ENCODE peak calls at places on chromosomes 1 and 21, in four cellular contexts. Y, A, K and G are unnamed samples.

GRCh38 chr1:173269490-173270230 is 62.5 kb upstream of the TNFSF4 start:
- DNase-seq in Y (peak; percentile 79), A (no peak), K (no peak), G (peak; percentile 95)

GRCh38 chr1:22886211-22886610 is 86.5 kb downstream of the LACTBL1 start:
- DNase-seq in Y (no peak), A (no peak), K (no peak), G (no peak)

GRCh38 chr1:59062743-59063142 is 234.2 kb upstream of the FGGY start:
- DNase-seq in Y (peak; percentile 22), A (peak; percentile 25), K (no peak), G (peak; percentile 61)

GRCh38 chr21:42466700-42467612 is 29.1 kb downstream of the RSPH1 start:
- DNase-seq in Y (peak; percentile 19), A (peak; percentile 63), K (no peak), G (peak; percentile 26)

GRCh38 chr1:10686404-10687040 is 109.9 kb downstream of the CASZ1 start:
- DNase-seq in Y (no peak), A (no peak), K (no peak), G (no peak)

GRCh38 chr1:61692155-61692783 is 32.7 kb downstream of the TM2D1 start:
- DNase-seq in Y (peak; percentile 44), A (no peak), K (no peak), G (peak; percentile 65)

GRCh38 chr1:94540440-94541174 is 952 bp downstream of the F3 start:
- DNase-seq in Y (no peak), A (no peak), K (no peak), G (peak; percentile 46)

GRCh38 chr1:14742181-14742980 is 143.9 kb downstream of the KAZN start:
- DNase-seq in Y (peak; percentile 92), A (no peak), K (no peak), G (peak; percentile 97)

GRCh38 chr21:42039911-42040351 is 29.8 kb upstream of the ZBTB21 start:
- DNase-seq in Y (no peak), A (no peak), K (peak; percentile 39), G (peak; percentile 30)

GRCh38 chr1:220784751-220785150 is 2.0 kb upstream of the MTARC1 start:
- DNase-seq in Y (no peak), A (no peak), K (no peak), G (no peak)

GRCh38 chr1:218459878-218460277 is 114.7 kb downstream of the TGFB2 start:
- DNase-seq in Y (peak; percentile 84), A (no peak), K (no peak), G (peak; percentile 99)

GRCh38 chr1:118981436-118981835 is 6.7 kb downstream of the TBX15 start:
- DNase-seq in Y (no peak), A (no peak), K (no peak), G (no peak)

DNA sequence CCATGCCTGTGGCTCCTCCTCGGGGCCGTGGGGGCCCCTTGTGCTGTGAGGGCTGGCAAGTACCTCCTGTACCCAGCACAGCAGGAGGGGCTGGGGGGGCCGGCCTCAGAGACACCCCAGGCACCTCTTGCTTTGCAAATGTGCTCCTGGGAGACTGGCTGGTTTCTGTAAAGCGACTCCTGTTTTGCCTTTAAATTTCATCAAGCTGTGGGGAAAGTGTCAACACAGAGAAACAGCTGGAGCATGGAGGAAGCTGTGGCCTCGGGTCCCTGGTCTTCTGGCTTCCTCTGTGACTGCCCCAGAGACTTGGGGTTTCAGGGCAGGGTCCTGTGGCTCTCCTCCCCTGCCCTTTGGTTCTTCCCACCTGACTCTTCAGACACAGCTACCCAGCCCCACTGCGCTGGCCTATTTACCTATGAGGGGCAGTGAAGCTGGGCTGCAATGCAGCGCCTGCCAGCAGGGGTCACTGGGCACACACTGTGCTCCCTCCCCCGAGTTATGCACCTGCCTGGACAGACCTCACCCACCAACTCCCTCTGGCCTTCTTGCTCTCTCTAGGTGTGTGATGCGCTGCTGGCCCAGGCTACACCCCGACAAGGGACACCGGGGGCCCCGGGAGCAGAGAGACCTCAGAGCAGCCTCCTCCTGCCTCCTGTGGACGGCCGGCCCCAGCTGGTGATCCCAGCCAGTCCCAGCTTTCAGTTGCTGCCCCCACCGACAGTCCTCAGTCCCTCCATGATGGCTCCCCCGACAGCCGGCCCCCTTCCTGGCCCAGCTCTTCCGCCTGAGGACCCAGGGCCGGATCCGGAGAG is 17.6 kb upstream of the PEX10 start:
- DNase-seq in Y (no peak), A (peak; percentile 61), K (no peak), G (no peak)
- TF ChIP-seq CTCF in Y (peak; percentile 14), A (peak; percentile 60), K (no peak), G (peak; percentile 47)

GRCh38 chr1:241419986-241420385 is 63.0 kb upstream of the RGS7 start:
- DNase-seq in Y (no peak), A (no peak), K (no peak), G (no peak)

GRCh38 chr1:241424480-241424971 is 67.5 kb upstream of the RGS7 start:
- DNase-seq in Y (no peak), A (no peak), K (no peak), G (no peak)

GRCh38 chr1:241423541-241424479 is 66.8 kb upstream of the RGS7 start:
- DNase-seq in Y (no peak), A (no peak), K (peak; percentile 15), G (no peak)
- TF ChIP-seq CTCF in Y (no peak), A (no peak), K (no peak), G (no peak)

GRCh38 chr1:55081188-55081904 is 42.0 kb downstream of the PCSK9 start:
- DNase-seq in Y (no peak), A (no peak), K (no peak), G (peak; percentile 24)
- TF ChIP-seq CTCF in Y (no peak), A (no peak), K (no peak), G (no peak)

GRCh38 chr1:65265296-65266271 is 43.8 kb upstream of the DNAJC6 start:
- DNase-seq in Y (no peak), A (no peak), K (peak; percentile 45), G (peak; percentile 42)
- TF ChIP-seq CTCF in Y (no peak), A (no peak), K (no peak), G (no peak)

DNA sequence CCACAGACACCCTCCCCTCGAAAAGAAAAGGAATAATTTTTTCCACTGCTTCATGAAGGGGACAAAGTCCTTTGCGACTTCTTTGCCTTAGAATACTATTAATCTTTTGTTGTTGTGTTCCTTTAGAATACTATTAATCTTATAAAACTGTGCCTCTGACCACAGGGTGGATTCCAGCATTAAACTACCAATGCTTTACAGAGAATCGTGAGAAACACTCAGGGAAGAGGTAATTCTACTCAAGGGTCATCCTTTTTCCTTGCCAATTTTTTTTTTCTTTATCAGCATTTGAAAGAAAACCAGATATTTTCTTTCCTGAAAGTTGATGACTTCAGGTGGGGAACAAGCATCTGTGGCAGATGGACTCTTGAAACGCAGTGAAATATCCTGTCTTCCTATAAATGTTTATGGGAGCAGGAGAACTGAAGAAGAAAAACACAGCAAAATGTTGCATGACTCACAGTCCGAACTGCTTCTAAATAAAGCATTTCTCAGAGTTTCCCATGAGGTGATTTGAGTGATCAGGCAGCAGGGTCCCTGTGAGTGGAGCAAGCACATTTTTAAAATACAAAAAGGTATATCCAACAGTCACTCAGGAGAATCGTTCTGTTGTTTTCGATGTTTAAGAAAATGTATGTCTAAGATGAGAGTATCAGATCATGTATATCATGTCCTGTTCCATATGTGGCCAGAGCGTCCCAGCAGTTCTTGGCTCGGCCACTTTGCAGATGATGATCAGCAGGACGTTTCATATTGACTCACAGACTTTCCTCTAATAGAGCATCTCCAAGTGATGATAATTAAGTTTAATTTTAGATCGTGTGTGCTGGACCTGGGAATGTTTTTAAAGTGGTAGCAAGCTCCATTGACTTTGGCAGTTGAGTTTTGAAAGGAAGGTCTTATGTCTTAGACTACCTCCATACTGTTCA is 154.3 kb upstream of the RUNX1 start:
- DNase-seq in Y (no peak), A (no peak), K (no peak), G (peak; percentile 54)
- TF ChIP-seq CTCF in Y (no peak), A (no peak), K (no peak), G (no peak)

GRCh38 chr1:157301477-157302198 is 163.4 kb upstream of the ETV3 start:
- DNase-seq in Y (no peak), A (no peak), K (no peak), G (no peak)

GRCh38 chr1:157306896-157307295 is 168.7 kb upstream of the ETV3 start:
- DNase-seq in Y (no peak), A (no peak), K (no peak), G (no peak)

GRCh38 chr1:157302724-157303123 is 164.5 kb upstream of the ETV3 start:
- DNase-seq in Y (no peak), A (no peak), K (no peak), G (no peak)

GRCh38 chr1:157302199-157302497 is 164.0 kb upstream of the ETV3 start:
- DNase-seq in Y (no peak), A (no peak), K (no peak), G (no peak)

DNA sequence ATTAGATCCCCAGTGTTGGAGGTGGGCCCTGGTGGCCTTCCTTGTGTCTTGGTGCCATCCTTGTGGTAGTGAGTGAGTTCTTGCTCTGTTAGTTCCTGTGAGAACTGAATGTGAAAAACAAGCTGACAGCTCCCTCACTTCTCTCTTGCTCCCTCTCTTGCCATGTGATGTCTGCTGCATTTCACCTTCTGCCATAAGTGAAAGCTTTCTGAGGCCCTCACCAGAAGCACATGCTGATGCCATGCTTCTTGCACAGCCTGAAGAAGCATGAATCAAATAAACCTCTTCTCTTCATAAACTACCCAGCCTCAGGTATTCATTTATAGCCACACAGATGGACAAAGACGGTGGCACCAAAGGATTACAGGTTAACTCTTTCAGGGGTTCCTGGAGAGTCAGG is 166.1 kb upstream of the ETV3 start:
- DNase-seq in Y (no peak), A (no peak), K (no peak), G (no peak)
- TF ChIP-seq CTCF in Y (no peak), A (no peak), K (no peak), G (no peak)

GRCh38 chr1:159248311-159248710 is 43.6 kb downstream of the ACKR1 start:
- DNase-seq in Y (no peak), A (no peak), K (no peak), G (peak; percentile 75)

GRCh38 chr1:159247266-159247665 is 42.6 kb downstream of the ACKR1 start:
- DNase-seq in Y (no peak), A (no peak), K (no peak), G (peak; percentile 61)

DNA sequence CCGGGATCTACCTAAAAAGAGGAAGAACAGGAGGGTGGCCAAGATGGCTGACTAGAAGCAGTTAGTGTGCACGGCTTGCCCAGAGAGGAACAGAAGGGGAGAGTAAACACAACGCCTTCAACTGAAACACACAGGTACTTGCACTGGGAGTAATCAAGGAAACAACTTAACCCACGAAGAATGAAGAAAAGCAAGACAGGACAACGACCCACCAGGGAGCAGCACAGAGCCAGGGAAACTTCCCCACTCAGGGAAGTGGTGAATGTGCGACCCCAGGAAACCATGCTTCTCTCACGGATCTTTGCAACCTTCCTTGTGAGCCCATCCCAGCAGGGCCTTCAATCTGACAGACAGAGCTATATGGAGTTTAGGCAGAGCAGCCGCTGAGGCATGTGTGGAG is 46.1 kb downstream of the ACKR1 start:
- DNase-seq in Y (peak; percentile 9), A (no peak), K (no peak), G (no peak)
- TF ChIP-seq CTCF in Y (no peak), A (peak; percentile 12), K (no peak), G (no peak)

DNA sequence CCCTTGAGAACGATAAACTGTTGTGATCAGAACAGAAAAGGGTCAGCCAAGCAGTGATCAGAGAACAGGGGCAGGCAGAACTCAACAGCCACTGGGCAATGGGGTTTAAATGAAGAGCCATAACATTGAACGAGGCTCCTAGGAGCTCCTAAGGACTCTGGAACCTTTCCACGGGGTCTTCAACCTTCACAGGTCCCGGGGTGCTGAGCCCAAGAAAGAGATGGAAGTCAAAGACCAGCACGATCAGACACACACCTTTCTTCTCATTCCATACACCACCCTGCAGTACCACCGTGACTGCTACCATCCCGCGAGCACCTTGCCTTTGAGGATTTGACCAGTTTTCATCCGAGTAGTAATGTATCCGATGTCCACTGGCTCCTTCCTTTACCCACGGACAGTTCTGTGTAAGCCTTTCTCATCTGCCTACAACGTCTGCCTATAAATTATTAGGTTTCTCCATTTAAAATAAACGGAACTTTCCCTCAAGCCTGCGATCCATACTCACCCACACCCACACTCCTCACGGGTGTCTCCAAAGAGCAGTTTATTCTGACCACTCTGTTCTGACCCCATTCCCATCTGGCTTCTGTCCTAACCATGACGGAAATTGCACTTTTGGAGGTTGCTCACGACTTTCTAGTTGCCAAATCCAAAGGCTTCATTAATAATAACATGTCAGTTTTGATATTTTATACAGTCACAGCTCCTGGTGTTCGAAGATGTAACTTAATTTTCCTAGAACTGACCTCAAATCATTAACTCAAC is 16.8 kb upstream of the HHAT start:
- DNase-seq in Y (no peak), A (no peak), K (no peak), G (no peak)
- TF ChIP-seq CTCF in Y (no peak), A (no peak), K (no peak), G (no peak)